ENCODE peak calls at places on chromosomes 3 and 15, in five cellular contexts. R, C, B, Z and F are unnamed samples.

GRCh38 chr3:49311283-49311682 is 28.6 kb downstream of the USP4 start:
- DNase-seq in R (no peak), Z (no peak), B (no peak), C (no peak), F (no peak)

GRCh38 chr3:119258915-119259314 is 18.2 kb upstream of the B4GALT4 start:
- DNase-seq in R (no peak), Z (no peak), B (no peak), C (no peak), F (no peak)

GRCh38 chr3:170572665-170573253 is 13.1 kb downstream of the SLC7A14 start:
- DNase-seq in Z (no peak), C (no peak), R (no peak), B (no peak), F (no peak)

GRCh38 chr15:69154026-69154425 is 6.4 kb upstream of the GLCE start:
- DNase-seq in Z (no peak), B (no peak), R (no peak), C (no peak), F (no peak)

GRCh38 chr15:84816694-84817460 is at the start of gene ALPK3:
- DNase-seq in C (no peak), Z (peak), R (no peak), B (peak), F (no peak)

GRCh38 chr15:66646308-66646707 is 55.7 kb upstream of the SMAD6 start:
- DNase-seq in C (no peak), B (no peak), R (no peak), Z (no peak), F (no peak)

GRCh38 chr15:72315706-72316370 is 4.1 kb downstream of the CELF6 start:
- DNase-seq in C (no peak), R (no peak), B (no peak), Z (no peak), F (peak)

GRCh38 chr3:155441506-155441905 is 148.0 kb upstream of the STRIT1 start:
- DNase-seq in B (no peak), Z (no peak), R (no peak), C (no peak), F (no peak)

GRCh38 chr3:184440161-184440560 is 60.3 kb downstream of the CHRD start:
- DNase-seq in B (no peak), R (no peak), C (peak), Z (no peak), F (no peak)

GRCh38 chr15:62742409-62743171 is 300.0 kb upstream of the TPM1 start:
- DNase-seq in Z (no peak), R (peak), C (peak), B (peak), F (peak)

GRCh38 chr3:11273945-11274344 is 1.7 kb downstream of the ATG7 start:
- DNase-seq in B (peak), C (no peak), Z (no peak), R (no peak), F (no peak)

GRCh38 chr3:197366301-197367044 is 68.1 kb upstream of the DLG1 start:
- DNase-seq in B (no peak), C (no peak), Z (no peak), R (no peak), F (no peak)

GRCh38 chr15:66748320-66748779 is 46.3 kb downstream of the SMAD6 start:
- DNase-seq in B (no peak), R (no peak), Z (no peak), C (no peak), F (no peak)

GRCh38 chr15:55873024-55873745 is 120.2 kb downstream of the NEDD4 start:
- DNase-seq in R (no peak), B (no peak), C (no peak), Z (no peak), F (no peak)

GRCh38 chr15:45314960-45315359 is 62.9 kb downstream of the SLC28A2 start:
- DNase-seq in B (peak), Z (no peak), C (no peak), R (no peak), F (peak)

GRCh38 chr3:54257114-54257513 is 134.8 kb downstream of the CACNA2D3 start:
- DNase-seq in B (no peak), R (no peak), C (no peak), Z (no peak), F (no peak)

GRCh38 chr3:76024640-76025039 is 239.3 kb upstream of the ZNF717 start:
- DNase-seq in R (no peak), C (no peak), Z (no peak), B (no peak), F (no peak)

GRCh38 chr15:71011503-71012155 is 103.6 kb upstream of the THSD4 start:
- DNase-seq in B (no peak), R (peak), C (no peak), Z (no peak), F (no peak)

GRCh38 chr3:181913254-181913653 is 201.5 kb downstream of the SOX2 start:
- DNase-seq in Z (no peak), R (no peak), B (no peak), C (no peak), F (no peak)

GRCh38 chr3:133561682-133562081 is 11.8 kb upstream of the CDV3 start:
- DNase-seq in B (no peak), R (no peak), C (no peak), Z (no peak), F (no peak)

GRCh38 chr15:57727031-57727430 is 20.5 kb downstream of the POLR2M start:
- DNase-seq in B (no peak), C (no peak), Z (no peak), R (no peak), F (no peak)

GRCh38 chr3:190747566-190747965 is 114.9 kb downstream of the GMNC start:
- DNase-seq in B (no peak), R (no peak), Z (no peak), C (no peak), F (no peak)

GRCh38 chr3:53149699-53150098 is 11.3 kb upstream of the PRKCD start:
- DNase-seq in Z (no peak), R (no peak), C (no peak), B (no peak), F (no peak)

GRCh38 chr3:146503459-146504202 is 34.3 kb upstream of the PLSCR2 start:
- DNase-seq in Z (no peak), C (no peak), B (no peak), R (peak), F (no peak)

GRCh38 chr15:36468746-36469145 is 110.7 kb upstream of the CDIN1 start:
- DNase-seq in Z (no peak), R (no peak), B (no peak), C (no peak), F (no peak)

GRCh38 chr3:150038830-150039229 is 68.1 kb upstream of the PFN2 start:
- DNase-seq in C (no peak), B (no peak), Z (no peak), R (no peak), F (no peak)

GRCh38 chr15:98649621-98649995 is 1.3 kb downstream of the IGF1R start:
- DNase-seq in B (peak), R (peak), C (peak), Z (peak), F (peak)

GRCh38 chr15:98647774-98648653 is at the start of gene IGF1R:
- DNase-seq in R (peak), C (peak), Z (peak), B (peak), F (peak)

GRCh38 chr15:98646546-98647025 is 1.8 kb upstream of the IGF1R start:
- DNase-seq in R (no peak), C (no peak), B (no peak), Z (no peak), F (no peak)

GRCh38 chr15:98648654-98649537 is 557 bp downstream of the IGF1R start:
- DNase-seq in R (no peak), C (no peak), Z (peak), B (peak), F (peak)

DNA sequence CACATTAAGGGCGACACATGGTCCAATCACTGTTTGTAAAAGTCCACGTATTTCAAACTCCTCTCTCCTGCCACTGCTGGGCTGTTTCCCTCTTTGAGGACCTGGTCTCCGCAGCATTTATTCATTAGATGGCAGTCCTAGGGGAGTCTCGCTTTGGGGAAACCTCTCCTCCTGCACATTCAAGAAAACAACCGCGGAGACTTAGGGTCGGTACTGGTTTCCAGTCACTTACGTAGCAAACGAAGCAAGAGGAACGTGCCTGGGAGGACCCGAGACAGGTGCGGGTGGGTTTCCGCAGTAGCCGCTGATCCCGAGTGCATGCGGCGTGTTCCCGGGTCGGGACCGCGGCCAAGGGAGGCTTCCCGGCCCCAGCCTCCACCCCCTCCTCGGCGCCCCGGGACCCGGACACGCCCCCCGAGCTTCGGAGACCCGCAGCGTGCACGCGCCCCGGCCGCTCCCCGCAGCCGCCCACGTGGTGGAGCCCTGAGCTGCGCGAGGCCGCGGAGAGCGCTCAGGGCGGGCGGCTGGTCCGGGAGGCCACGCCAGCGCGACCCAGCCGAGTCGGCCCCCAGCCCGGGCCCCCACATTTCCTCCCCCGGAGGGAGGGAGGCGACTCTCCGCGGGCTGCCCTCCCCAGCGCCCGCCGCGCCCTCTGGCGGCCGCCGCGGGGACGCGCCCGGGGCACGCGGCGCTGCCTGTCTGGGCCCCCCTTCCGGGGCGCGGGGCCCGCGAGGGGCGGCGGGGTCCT is 1.1 kb upstream of the IGF1R start:
- DNase-seq in C (peak), R (peak), B (peak), Z (peak), F (peak)
- TF ChIP-seq POLR2A in C (no peak), R (peak), B (no peak), Z (no peak), F (no peak)

DNA sequence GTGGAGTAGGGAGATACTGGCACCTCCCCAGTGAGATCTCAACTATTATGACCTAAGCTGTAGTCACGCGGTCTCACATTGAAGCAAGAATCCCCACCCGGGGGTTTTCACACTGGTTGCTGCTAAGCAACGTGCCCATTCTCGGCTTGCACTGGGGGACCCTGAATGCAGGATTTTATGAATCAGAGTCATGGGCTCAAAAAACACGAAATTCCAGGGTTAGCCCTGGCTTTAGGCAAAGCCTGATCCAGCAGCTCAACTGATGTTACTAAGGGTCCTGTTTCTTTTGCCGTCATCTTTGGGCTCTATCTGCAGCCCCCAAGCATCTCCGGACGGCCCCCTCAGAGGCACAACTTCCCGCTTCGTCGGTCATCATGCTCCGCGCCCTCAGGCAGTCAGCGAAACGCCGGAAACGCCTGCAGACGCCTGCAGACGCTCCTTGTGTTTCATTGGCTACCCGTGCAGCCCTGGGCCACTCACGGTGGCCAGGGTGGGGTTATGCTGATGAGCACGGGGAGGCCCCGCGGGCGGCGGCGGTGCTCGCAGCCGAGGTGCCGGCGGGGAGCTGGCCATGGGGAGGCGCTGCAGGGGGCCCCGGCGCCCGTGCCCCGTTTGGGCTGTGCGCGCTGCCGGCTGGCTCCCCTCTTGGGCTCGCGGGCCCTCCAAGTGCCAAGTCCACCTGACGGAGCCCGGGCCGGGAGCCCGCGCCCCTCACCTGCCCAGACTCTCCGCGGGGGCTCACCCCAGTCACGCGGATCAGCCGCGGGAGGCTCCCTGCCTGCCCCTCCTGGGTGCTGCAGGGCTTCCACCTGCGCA is 25.8 kb downstream of the EFCC1 start:
- DNase-seq in Z (peak), B (peak), C (peak), R (peak), F (peak)
- TF ChIP-seq POLR2A in Z (peak), B (no peak), C (no peak), R (peak), F (peak)

DNA sequence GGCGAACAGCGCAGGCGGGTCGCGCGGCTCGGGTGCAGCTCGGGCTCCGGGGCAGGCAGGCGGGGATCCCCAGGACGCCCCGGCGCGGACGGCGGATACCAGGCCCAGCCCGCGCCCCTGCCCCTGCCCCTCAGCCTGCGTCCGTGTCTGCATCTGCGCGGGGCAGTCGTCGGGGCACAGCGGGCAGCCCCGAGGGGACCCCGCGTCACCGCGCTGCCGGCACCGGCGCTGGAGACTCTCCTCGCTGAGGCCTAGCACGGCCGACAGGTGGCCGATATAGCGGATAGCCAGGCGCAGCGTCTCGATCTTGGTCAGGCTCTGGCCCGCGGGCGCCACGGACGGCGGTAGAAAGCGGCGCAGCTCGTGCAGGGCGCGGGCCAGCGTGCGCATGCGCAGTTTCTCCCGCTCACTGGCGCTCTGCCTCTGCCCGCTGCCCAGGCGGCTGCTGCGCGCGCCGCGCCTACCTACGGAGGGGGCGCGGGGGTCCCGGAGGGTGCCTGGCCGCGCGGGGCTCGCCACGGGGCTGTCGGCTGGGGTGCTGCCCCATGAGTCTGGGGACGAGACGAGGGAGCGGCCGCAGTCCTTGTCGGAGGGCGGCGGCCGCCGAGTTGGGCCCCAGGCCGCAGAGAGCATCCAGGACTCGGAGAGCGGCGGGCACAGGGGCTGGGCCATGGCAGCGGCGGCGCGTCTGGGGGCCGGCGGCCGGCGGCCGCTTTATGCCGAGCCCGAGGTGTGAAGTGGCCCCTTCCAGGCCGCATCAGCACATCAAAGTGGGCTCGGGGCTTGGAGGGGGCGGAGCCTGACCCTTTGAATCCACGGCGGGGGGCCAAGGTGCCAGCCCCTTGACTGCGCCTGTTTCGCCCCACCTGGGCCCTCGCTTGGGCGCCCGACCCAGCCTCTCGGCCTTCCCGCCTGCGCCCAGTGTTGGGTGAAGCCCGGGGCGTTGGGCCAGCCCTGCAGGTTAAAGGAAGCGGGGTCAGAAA is at the start of gene MESP1:
- DNase-seq in B (peak), R (peak), Z (peak), C (peak), F (peak)
- TF ChIP-seq POLR2A in B (no peak), R (peak), Z (peak), C (no peak), F (peak)

DNA sequence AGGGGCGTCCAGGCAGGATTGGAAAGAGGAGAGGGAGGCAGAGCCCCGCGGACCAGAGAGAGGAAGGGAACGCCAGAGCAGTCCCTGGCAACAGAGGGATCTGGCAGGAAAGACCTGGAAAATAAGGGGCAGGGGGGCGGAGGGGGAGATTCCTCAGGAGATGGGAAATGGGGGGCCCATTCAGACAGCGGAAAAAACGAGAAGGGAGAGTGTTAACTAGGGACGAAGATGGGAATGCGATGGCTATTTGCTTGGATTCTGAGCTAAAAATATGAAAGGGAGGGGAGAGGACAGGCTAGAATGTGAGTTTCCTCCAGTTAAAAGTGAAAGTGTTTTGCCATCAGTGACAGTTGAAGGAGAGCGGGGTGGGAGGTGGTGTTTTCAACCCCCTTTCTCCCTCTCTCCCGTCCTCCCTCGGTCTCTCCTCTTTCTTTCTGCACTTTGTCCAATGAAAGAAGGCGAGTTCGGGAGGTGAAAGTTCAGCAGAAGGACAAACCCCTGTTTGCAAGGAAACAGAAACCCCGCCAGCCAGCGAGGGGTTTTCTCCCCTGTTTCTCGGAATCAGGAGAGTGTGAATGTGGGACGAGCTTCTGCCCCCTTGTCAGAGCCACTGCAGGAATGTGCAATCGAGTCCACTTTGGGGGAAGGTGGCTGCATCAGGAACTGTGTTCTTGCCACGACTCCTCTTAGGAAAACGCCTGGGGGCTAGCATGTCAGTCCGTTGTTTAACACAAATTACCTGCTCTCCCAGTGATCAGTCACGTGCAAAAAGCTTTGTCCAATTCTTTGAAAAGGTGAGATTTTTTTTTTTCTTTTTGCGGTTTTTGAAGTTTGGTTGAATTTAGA is 911 bp upstream of the FOXP1 start:
- DNase-seq in B (peak), C (peak), Z (peak), R (no peak), F (peak)
- TF ChIP-seq POLR2A in B (no peak), C (no peak), Z (no peak), R (no peak), F (peak)

DNA sequence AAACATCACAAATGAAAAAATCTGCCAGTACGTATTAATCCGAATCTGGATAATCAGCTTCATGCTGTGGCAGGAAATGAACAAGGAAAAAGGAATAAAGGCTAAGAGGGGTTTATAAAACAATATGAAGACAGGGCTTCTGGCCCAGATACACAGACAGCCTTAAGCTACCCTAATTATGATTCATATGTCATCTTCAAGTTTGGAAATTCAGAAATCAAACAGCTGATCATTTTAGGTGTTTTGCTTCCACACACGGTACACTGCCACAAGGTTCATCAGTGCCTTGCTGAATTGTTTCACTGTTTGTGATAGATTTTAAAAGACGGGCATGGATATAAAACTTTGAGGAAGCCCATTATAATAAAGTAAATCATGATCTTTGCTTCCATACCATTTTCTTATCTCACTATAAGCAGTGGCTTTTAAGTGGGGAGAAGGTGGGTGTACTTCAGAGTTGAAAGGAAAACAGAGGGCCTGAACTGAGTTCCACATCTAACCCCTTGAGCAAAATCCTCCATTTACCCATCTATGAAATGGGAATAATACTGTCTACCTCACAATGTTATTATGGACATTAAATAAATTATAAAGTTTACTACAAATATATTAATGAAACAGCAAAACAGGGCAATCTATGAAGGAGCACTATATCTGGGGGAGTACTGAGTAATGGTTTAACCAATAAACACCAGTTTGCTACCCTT is 15.7 kb downstream of the GTPBP8 start:
- DNase-seq in B (no peak), C (no peak), Z (no peak), R (no peak), F (no peak)
- TF ChIP-seq POLR2A in B (no peak), C (no peak), Z (no peak), R (no peak), F (no peak)